ENCODE peak calls at places on chromosomes 16 and 17, in five cellular contexts. P, Z, I, N and W are unnamed samples. For H3K4me1, the result is how much of the 10 kb centered on the place peaks cover.

GRCh38 chr16:77211880-77212735 is 12.9 kb downstream of the SYCE1L start:
- DNase-seq in I (peak), P (peak), Z (peak), N (peak), W (peak)

GRCh38 chr17:82495844-82496528 is 23.5 kb upstream of the FOXK2 start:
- DNase-seq in Z (no peak), I (no peak), P (no peak), N (no peak), W (no peak)

GRCh38 chr17:68246271-68247028 is 1.4 kb upstream of the AMZ2 start:
- DNase-seq in Z (no peak), I (no peak), P (no peak), N (no peak), W (no peak)

GRCh38 chr17:62749926-62750325 is 58.2 kb downstream of the MARCHF10 start:
- DNase-seq in Z (no peak), N (no peak), I (no peak), P (no peak), W (no peak)

GRCh38 chr16:56625943-56626654 is 518 bp downstream of the MT1E start:
- DNase-seq in Z (no peak), I (peak), N (peak), P (no peak), W (no peak)

GRCh38 chr16:76035689-76036088 is 241.5 kb upstream of the CNTNAP4 start:
- DNase-seq in Z (no peak), N (no peak), P (no peak), I (no peak), W (no peak)

GRCh38 chr16:4414187-4414909 is 2.0 kb downstream of the CORO7 start:
- DNase-seq in N (no peak), I (no peak), Z (peak), P (peak), W (no peak)

GRCh38 chr16:57571098-57571497 is 28.7 kb downstream of the ADGRG5 start:
- DNase-seq in P (no peak), I (no peak), N (no peak), Z (no peak), W (no peak)

GRCh38 chr17:80960797-80961452 is 30.7 kb upstream of the CHMP6 start:
- DNase-seq in P (no peak), Z (no peak), I (no peak), N (no peak), W (peak)

GRCh38 chr16:78045865-78046581 is 23.7 kb downstream of the CLEC3A start:
- DNase-seq in I (peak), P (no peak), Z (no peak), N (peak), W (peak)

GRCh38 chr17:30091771-30092170 is 24.8 kb upstream of the NSRP1 start:
- DNase-seq in P (no peak), N (no peak), Z (no peak), I (no peak), W (no peak)

GRCh38 chr17:81582341-81582740 is 30.2 kb upstream of the FAAP100 start:
- DNase-seq in I (no peak), N (no peak), Z (no peak), P (no peak), W (no peak)

GRCh38 chr16:53094013-53094630 is 39.3 kb downstream of the CHD9 start:
- DNase-seq in P (no peak), Z (no peak), I (peak), N (peak), W (peak)

GRCh38 chr16:6573577-6573976 is 759.1 kb upstream of the RBFOX1 start:
- DNase-seq in I (peak), N (peak), P (no peak), Z (no peak), W (no peak)

GRCh38 chr16:2967211-2967631 is 1.9 kb upstream of the PAQR4 start:
- DNase-seq in N (no peak), P (no peak), Z (no peak), I (no peak), W (no peak)

GRCh38 chr16:86508947-86509758 is 1.2 kb upstream of the FOXF1 start:
- DNase-seq in I (peak), Z (no peak), P (no peak), N (peak), W (no peak)

GRCh38 chr17:73156887-73157870 is 7.6 kb upstream of the SSTR2 start:
- DNase-seq in Z (no peak), N (no peak), P (no peak), I (no peak), W (no peak)

GRCh38 chr17:28723159-28723835 is 2.7 kb downstream of the TLCD1 start:
- DNase-seq in N (no peak), I (no peak), Z (no peak), P (no peak), W (no peak)

GRCh38 chr17:78252111-78252634 is 20.7 kb downstream of the TMEM235 start:
- DNase-seq in N (no peak), P (peak), Z (peak), I (no peak), W (no peak)

GRCh38 chr17:42221886-42222745 is 27.8 kb upstream of the GHDC start:
- DNase-seq in N (peak), I (peak), Z (peak), P (peak), W (no peak)

GRCh38 chr16:89512453-89512852 is 4.2 kb downstream of the SPG7 start:
- DNase-seq in Z (no peak), P (no peak), N (no peak), I (no peak), W (no peak)

GRCh38 chr16:85216522-85217375 is 104.5 kb upstream of the CIBAR2 start:
- DNase-seq in Z (no peak), N (no peak), P (no peak), I (no peak), W (no peak)

GRCh38 chr17:28722413-28723158 is 2.8 kb downstream of the RPL23A start:
- DNase-seq in I (no peak), N (no peak), Z (no peak), P (no peak), W (no peak)

GRCh38 chr17:77753691-77754265 is 204.7 kb upstream of the TNRC6C start:
- DNase-seq in I (no peak), P (no peak), Z (no peak), N (no peak), W (peak)

GRCh38 chr16:70267516-70267915 is 15.8 kb upstream of the EXOSC6 start:
- DNase-seq in I (no peak), N (no peak), Z (no peak), P (peak), W (peak)

GRCh38 chr17:81382851-81383250 is 12.4 kb upstream of the BAHCC1 start:
- DNase-seq in P (no peak), Z (no peak), N (no peak), I (no peak), W (no peak)

GRCh38 chr16:85512716-85513115 is 100.4 kb upstream of the GSE1 start:
- DNase-seq in I (no peak), Z (no peak), N (no peak), P (no peak), W (no peak)

GRCh38 chr16:19363741-19364140 is 53.9 kb upstream of the TMC5 start:
- DNase-seq in Z (no peak), I (no peak), P (no peak), N (no peak), W (no peak)

GRCh38 chr16:84714028-84714427 is 14.2 kb downstream of the USP10 start:
- DNase-seq in I (no peak), Z (no peak), P (no peak), N (no peak), W (peak)

GRCh38 chr17:3472137-3472536 is 518 bp upstream of the SPATA22 start:
- DNase-seq in Z (no peak), P (no peak), N (no peak), I (no peak), W (no peak)

GRCh38 chr17:56679148-56679766 is 85.8 kb downstream of the NOG start:
- DNase-seq in P (no peak), Z (no peak), I (no peak), N (no peak), W (no peak)

GRCh38 chr17:67139784-67140665 is 95.7 kb downstream of the CACNG1 start:
- DNase-seq in P (no peak), I (no peak), Z (no peak), N (peak), W (no peak)

GRCh38 chr16:74111583-74111982 is 185.0 kb upstream of the PSMD7 start:
- DNase-seq in P (no peak), I (no peak), N (no peak), Z (no peak), W (no peak)

GRCh38 chr17:52837502-52837901 is 679.0 kb upstream of the CA10 start:
- DNase-seq in N (no peak), I (no peak), P (no peak), Z (no peak), W (no peak)
- H3K27ac ChIP-seq in N (no peak), I (no peak), P (no peak), Z (no peak), W (no peak)

GRCh38 chr17:44850612-44851011 is 2.9 kb downstream of the HIGD1B start:
- DNase-seq in Z (no peak), I (peak), N (no peak), P (no peak), W (no peak)

GRCh38 chr17:44850025-44850424 is 2.3 kb downstream of the HIGD1B start:
- DNase-seq in P (no peak), Z (no peak), N (no peak), I (no peak), W (no peak)

GRCh38 chr17:44847581-44847980 is at the start of gene HIGD1B:
- DNase-seq in N (no peak), Z (no peak), P (no peak), I (peak), W (no peak)

GRCh38 chr17:44848257-44848795 is 643 bp downstream of the HIGD1B start:
- DNase-seq in I (peak), Z (no peak), N (no peak), P (no peak), W (no peak)

DNA sequence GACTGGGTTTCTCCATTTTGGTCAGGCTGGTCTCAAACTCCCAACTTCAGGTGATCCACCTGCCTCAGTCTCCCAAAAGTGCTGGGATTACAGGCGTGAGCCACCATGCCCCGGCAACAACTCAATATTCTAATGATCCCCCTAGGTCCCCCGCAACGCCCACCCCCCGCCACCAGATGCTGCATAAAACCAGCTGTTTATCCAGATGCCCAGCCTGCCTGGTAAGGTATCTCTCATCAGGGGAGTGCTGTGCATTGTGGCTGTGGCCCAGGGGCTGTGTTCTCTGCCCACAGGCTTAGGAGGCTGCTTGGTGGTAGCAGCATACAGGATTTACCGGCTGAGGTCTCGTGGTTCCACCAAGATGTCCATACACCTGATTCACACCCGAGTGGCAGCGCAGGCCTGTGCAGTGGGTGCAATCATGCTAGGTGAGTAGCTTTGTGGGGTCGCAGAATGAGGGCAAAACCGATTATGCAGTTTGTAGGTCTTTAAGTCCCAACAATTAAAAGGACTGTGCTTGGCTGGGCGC is 1.3 kb downstream of the HIGD1B start:
- DNase-seq in P (no peak), Z (no peak), I (no peak), N (no peak), W (no peak)
- H3K4me1 ChIP-seq in P (under half), Z (under half), I (under half), N (under half), W (under half)

GRCh38 chr16:68644715-68645493 is at the start of gene CDH3:
- DNase-seq in Z (no peak), N (peak), I (no peak), P (no peak), W (no peak)

GRCh38 chr16:68643227-68643626 is 1.9 kb upstream of the CDH3 start:
- DNase-seq in P (no peak), Z (no peak), I (no peak), N (no peak), W (no peak)

GRCh38 chr16:68645494-68646388 is 631 bp downstream of the CDH3 start:
- DNase-seq in Z (no peak), N (peak), I (no peak), P (no peak), W (no peak)

GRCh38 chr16:68643847-68644246 is 1.3 kb upstream of the CDH3 start:
- DNase-seq in P (no peak), I (no peak), N (no peak), Z (no peak), W (no peak)

DNA sequence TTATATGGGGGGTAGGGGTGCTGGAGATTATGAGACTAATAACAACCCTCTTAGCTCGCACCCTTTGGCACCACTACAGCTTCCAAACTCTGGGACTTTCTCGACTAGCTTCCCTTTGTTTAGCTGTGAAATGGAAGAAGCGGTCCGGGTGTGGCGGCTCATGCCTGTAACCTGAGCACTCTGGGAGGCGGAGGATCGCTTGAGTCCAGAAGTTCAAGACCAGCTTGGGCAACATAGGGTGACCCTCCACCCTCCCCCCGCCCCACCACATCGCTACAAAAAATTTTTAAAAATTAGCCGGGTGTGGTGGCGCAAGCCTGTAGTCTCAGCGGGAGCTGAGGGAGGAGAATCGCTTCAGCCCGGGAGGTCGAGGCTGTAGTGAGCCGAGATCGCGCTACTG is 807 bp upstream of the CDH3 start:
- DNase-seq in I (no peak), N (no peak), P (no peak), Z (no peak), W (no peak)
- H3K4me3 ChIP-seq in I (peak), N (no peak), P (no peak), Z (no peak), W (no peak)

GRCh38 chr17:35986643-35987042 is at the start of gene CCL14:
- DNase-seq in I (no peak), P (no peak), Z (no peak), N (no peak), W (no peak)
- H3K27ac ChIP-seq in I (peak), P (no peak), Z (no peak), N (no peak), W (peak)

GRCh38 chr17:74427763-74428153 is 4.1 kb upstream of the GPRC5C start:
- DNase-seq in P (no peak), N (no peak), Z (no peak), I (no peak), W (no peak)
- H3K4me1 ChIP-seq in P (under half), N (under half), Z (under half), I (half or more), W (under half)

GRCh38 chr16:72788269-72788809 is 259.6 kb downstream of the ZFHX3 start:
- DNase-seq in Z (no peak), I (no peak), P (no peak), N (no peak), W (no peak)

GRCh38 chr16:72787519-72788268 is 260.2 kb downstream of the ZFHX3 start:
- DNase-seq in P (peak), I (peak), N (peak), Z (peak), W (no peak)

GRCh38 chr16:72787130-72787518 is 260.8 kb downstream of the ZFHX3 start:
- DNase-seq in P (no peak), N (no peak), I (no peak), Z (no peak), W (no peak)

GRCh38 chr16:72785886-72786285 is 262.0 kb downstream of the ZFHX3 start:
- DNase-seq in Z (no peak), N (no peak), P (no peak), I (no peak), W (no peak)

DNA sequence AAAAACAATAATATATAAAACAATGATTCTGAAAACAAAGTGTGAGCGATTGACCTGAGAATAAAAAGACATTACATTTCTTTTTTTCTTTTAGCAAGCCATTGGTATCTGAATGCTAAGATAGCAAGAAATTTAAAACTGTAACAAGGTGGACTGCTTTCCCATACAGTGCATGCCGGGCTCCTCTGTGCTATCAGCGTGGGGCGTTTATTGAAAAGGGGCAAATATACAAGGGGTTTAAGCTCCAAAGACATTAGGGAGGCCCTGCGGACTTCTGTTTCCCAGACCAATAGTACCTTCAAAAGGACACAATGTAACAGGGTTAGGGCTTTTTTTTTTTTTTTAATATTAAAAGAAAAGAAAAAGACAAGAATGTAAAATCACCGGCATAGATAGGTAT is 261.3 kb downstream of the ZFHX3 start:
- DNase-seq in N (no peak), Z (no peak), I (no peak), P (no peak), W (no peak)
- H3K4me3 ChIP-seq in N (no peak), Z (no peak), I (peak), P (no peak), W (no peak)